ENCODE peak calls at places on chromosomes 4 and X, in eight cellular contexts. G, O, Q, C, M, I, T and A are unnamed samples.

GRCh38 chr4:162675661-162676060 is 491.0 kb downstream of the NAF1 start:
- DNase-seq in G (no peak), O (no peak), Q (no peak), C (no peak), M (no peak), I (no peak), T (no peak), A (no peak)

GRCh38 chrX:101993335-101993734 is 61.5 kb upstream of the ZMAT1 start:
- DNase-seq in G (no peak), O (no peak), Q (no peak), C (no peak), M (no peak), I (no peak), T (no peak), A (no peak)

GRCh38 chrX:110678591-110678990 is 117.0 kb downstream of the CHRDL1 start:
- DNase-seq in G (no peak), O (no peak), Q (no peak), C (no peak), M (no peak), I (peak; percentile 31), T (no peak), A (no peak)

GRCh38 chr4:42608551-42608950 is 48.4 kb downstream of the ATP8A1 start:
- DNase-seq in G (no peak), O (no peak), Q (no peak), C (no peak), M (no peak), I (no peak), T (no peak), A (no peak)

GRCh38 chrX:102767287-102767686 is 46.7 kb downstream of the GPRASP3 start:
- DNase-seq in G (no peak), O (no peak), Q (no peak), C (no peak), M (no peak), I (no peak), T (no peak), A (no peak)

GRCh38 chr4:144499777-144500176 is 146.2 kb upstream of the HHIP start:
- DNase-seq in G (no peak), O (no peak), Q (no peak), C (no peak), M (no peak), I (no peak), T (no peak), A (no peak)

GRCh38 chr4:4585012-4585670 is 43.3 kb upstream of the STX18 start:
- DNase-seq in G (no peak), O (no peak), Q (no peak), C (no peak), M (peak; percentile 49), I (no peak), T (no peak), A (no peak)

GRCh38 chr4:140595065-140595464 is 26.3 kb upstream of the UCP1 start:
- DNase-seq in G (no peak), O (peak; percentile 66), Q (no peak), C (no peak), M (no peak), I (peak; percentile 21), T (no peak), A (peak; percentile 68)

GRCh38 chr4:154348657-154349056 is 142.9 kb downstream of the DCHS2 start:
- DNase-seq in G (no peak), O (no peak), Q (no peak), C (no peak), M (no peak), I (no peak), T (no peak), A (no peak)

GRCh38 chr4:95293014-95293413 is 255.8 kb downstream of the UNC5C start:
- DNase-seq in G (no peak), O (no peak), Q (peak; percentile 9), C (no peak), M (no peak), I (no peak), T (no peak), A (no peak)

GRCh38 chrX:39175418-39176057 is 374.3 kb downstream of the MID1IP1 start:
- DNase-seq in G (no peak), O (no peak), Q (no peak), C (no peak), M (no peak), I (no peak), T (no peak), A (no peak)

GRCh38 chr4:17111959-17112659 is 213.7 kb upstream of the LDB2 start:
- DNase-seq in G (no peak), O (no peak), Q (peak; percentile 22), C (no peak), M (no peak), I (peak; percentile 62), T (no peak), A (no peak)

GRCh38 chr4:109411964-109412363 is 21.7 kb upstream of the SEC24B start:
- DNase-seq in G (no peak), O (peak; percentile 28), Q (no peak), C (no peak), M (no peak), I (peak; percentile 38), T (no peak), A (peak; percentile 36)

GRCh38 chrX:1487401-1487800 is 34.7 kb upstream of the ASMTL start:
- DNase-seq in G (no peak), O (no peak), Q (peak; percentile 3), C (no peak), M (no peak), I (no peak), T (peak; percentile 33), A (no peak)

GRCh38 chr4:68873218-68873502 is 57.4 kb downstream of the UGT2B10 start:
- DNase-seq in G (no peak), O (no peak), Q (no peak), C (no peak), M (no peak), I (no peak), T (no peak), A (no peak)

GRCh38 chr4:124337874-124338273 is 374.7 kb downstream of the ANKRD50 start:
- DNase-seq in G (no peak), O (no peak), Q (no peak), C (no peak), M (no peak), I (no peak), T (peak; percentile 54), A (no peak)

GRCh38 chr4:108291137-108291536 is 122.4 kb upstream of the LEF1 start:
- DNase-seq in G (no peak), O (no peak), Q (no peak), C (no peak), M (no peak), I (no peak), T (no peak), A (no peak)

GRCh38 chrX:34918091-34918736 is 24.4 kb upstream of the FAM47B start:
- DNase-seq in G (no peak), O (no peak), Q (no peak), C (no peak), M (no peak), I (no peak), T (no peak), A (no peak)

GRCh38 chr4:156476359-156476758 is 495.2 kb downstream of the PDGFC start:
- DNase-seq in G (no peak), O (no peak), Q (no peak), C (no peak), M (peak; percentile 94), I (no peak), T (no peak), A (no peak)

GRCh38 chrX:107565916-107566602 is 62.3 kb upstream of the PRPS1 start:
- DNase-seq in G (no peak), O (peak; percentile 38), Q (no peak), C (no peak), M (no peak), I (peak; percentile 81), T (no peak), A (peak; percentile 45)

GRCh38 chrX:22389544-22390243 is 117.0 kb downstream of the CBLL2 start:
- DNase-seq in G (no peak), O (no peak), Q (no peak), C (no peak), M (peak; percentile 81), I (peak; percentile 52), T (no peak), A (no peak)

GRCh38 chr4:168972601-168973000 is 37.5 kb downstream of the CBR4 start:
- DNase-seq in G (no peak), O (no peak), Q (no peak), C (no peak), M (no peak), I (no peak), T (no peak), A (no peak)

GRCh38 chrX:48598645-48599044 is 1.4 kb downstream of the WDR13 start:
- DNase-seq in G (no peak), O (no peak), Q (no peak), C (no peak), M (no peak), I (no peak), T (no peak), A (no peak)

GRCh38 chr4:72006576-72006975 is 25.2 kb upstream of the NPFFR2 start:
- DNase-seq in G (no peak), O (no peak), Q (no peak), C (no peak), M (peak; percentile 28), I (no peak), T (no peak), A (no peak)

GRCh38 chrX:20362268-20363002 is 95.7 kb upstream of the RPS6KA3 start:
- DNase-seq in G (no peak), O (no peak), Q (no peak), C (no peak), M (peak; percentile 50), I (peak; percentile 59), T (no peak), A (no peak)

GRCh38 chr4:5751918-5752802 is 41.2 kb downstream of the EVC start:
- DNase-seq in G (no peak), O (no peak), Q (no peak), C (no peak), M (peak; percentile 96), I (peak; percentile 69), T (no peak), A (no peak)

GRCh38 chr4:85901500-85901899 is 426.6 kb downstream of the ARHGAP24 start:
- DNase-seq in G (no peak), O (no peak), Q (no peak), C (no peak), M (peak; percentile 21), I (no peak), T (no peak), A (no peak)

GRCh38 chrX:129540725-129541184 is 696 bp downstream of the OCRL start:
- DNase-seq in G (no peak), O (peak; percentile 4), Q (no peak), C (peak; percentile 39), M (no peak), I (no peak), T (peak; percentile 68), A (no peak)

GRCh38 chr4:168794881-168795280 is 215.2 kb downstream of the CBR4 start:
- DNase-seq in G (no peak), O (no peak), Q (no peak), C (no peak), M (no peak), I (no peak), T (no peak), A (no peak)

GRCh38 chrX:25020391-25021131 is 4.8 kb upstream of the ARX start:
- DNase-seq in G (no peak), O (no peak), Q (peak; percentile 18), C (no peak), M (no peak), I (no peak), T (no peak), A (no peak)

GRCh38 chrX:3295731-3296130 is 50.7 kb downstream of the MXRA5 start:
- DNase-seq in G (no peak), O (no peak), Q (no peak), C (no peak), M (no peak), I (no peak), T (no peak), A (no peak)

GRCh38 chrX:148618472-148619445 is 118.3 kb downstream of the AFF2 start:
- DNase-seq in G (no peak), O (no peak), Q (no peak), C (no peak), M (no peak), I (no peak), T (no peak), A (no peak)

GRCh38 chr4:83074086-83074704 is 39.2 kb downstream of the COPS4 start:
- DNase-seq in G (peak; percentile 76), O (peak; percentile 69), Q (peak; percentile 89), C (no peak), M (peak; percentile 65), I (peak; percentile 83), T (no peak), A (peak; percentile 56)

GRCh38 chr4:183638436-183638835 is 20.5 kb downstream of the RWDD4 start:
- DNase-seq in G (no peak), O (no peak), Q (no peak), C (no peak), M (no peak), I (no peak), T (no peak), A (no peak)